ENCODE peak calls at places on chromosomes 2 and 18, in five cellular contexts. One of them, this sample, is unnamed.

GRCh38 chr2:45912109-45912508 is 260.6 kb downstream of the PRKCE start:
- DNase-seq in PC-3: no peak
- DNase-seq in left ventricle myocardium superior: no peak
- DNase-seq in right cardiac atrium: no peak
- DNase-seq in T-helper 2 cell: no peak
- DNase-seq in this sample: no peak

GRCh38 chr2:219010162-219010756 is 17.0 kb upstream of the CRYBA2 start:
- DNase-seq in PC-3: peak
- DNase-seq in left ventricle myocardium superior: no peak
- DNase-seq in right cardiac atrium: no peak
- DNase-seq in T-helper 2 cell: no peak
- DNase-seq in this sample: no peak

GRCh38 chr2:54845514-54845913 is 122.1 kb downstream of the EML6 start:
- DNase-seq in PC-3: no peak
- DNase-seq in left ventricle myocardium superior: no peak
- DNase-seq in right cardiac atrium: no peak
- DNase-seq in T-helper 2 cell: no peak
- DNase-seq in this sample: no peak

GRCh38 chr2:43083710-43084698 is 142.4 kb downstream of the ZFP36L2 start:
- DNase-seq in PC-3: peak
- DNase-seq in left ventricle myocardium superior: peak
- DNase-seq in right cardiac atrium: peak
- DNase-seq in T-helper 2 cell: no peak
- DNase-seq in this sample: no peak

GRCh38 chr2:40395169-40396023 is 56.5 kb downstream of the SLC8A1 start:
- DNase-seq in PC-3: peak
- DNase-seq in left ventricle myocardium superior: no peak
- DNase-seq in right cardiac atrium: no peak
- DNase-seq in T-helper 2 cell: no peak
- DNase-seq in this sample: no peak

GRCh38 chr2:101723366-101724112 is 26.0 kb downstream of the MAP4K4 start:
- DNase-seq in PC-3: no peak
- DNase-seq in left ventricle myocardium superior: no peak
- DNase-seq in right cardiac atrium: no peak
- DNase-seq in T-helper 2 cell: no peak
- DNase-seq in this sample: no peak

GRCh38 chr2:152618188-152618564 is 99.1 kb downstream of the PRPF40A start:
- DNase-seq in PC-3: no peak
- DNase-seq in left ventricle myocardium superior: no peak
- DNase-seq in right cardiac atrium: no peak
- DNase-seq in T-helper 2 cell: no peak
- DNase-seq in this sample: no peak

GRCh38 chr2:112757265-112757664 is 7.1 kb downstream of the CKAP2L start:
- DNase-seq in PC-3: no peak
- DNase-seq in left ventricle myocardium superior: no peak
- DNase-seq in right cardiac atrium: no peak
- DNase-seq in T-helper 2 cell: no peak
- DNase-seq in this sample: no peak

GRCh38 chr2:160561551-160562280 is 68.1 kb upstream of the RBMS1 start:
- DNase-seq in PC-3: peak
- DNase-seq in left ventricle myocardium superior: no peak
- DNase-seq in right cardiac atrium: no peak
- DNase-seq in T-helper 2 cell: no peak
- DNase-seq in this sample: no peak

GRCh38 chr2:232882085-232882484 is 12.0 kb downstream of the SNORC start:
- DNase-seq in PC-3: no peak
- DNase-seq in left ventricle myocardium superior: no peak
- DNase-seq in right cardiac atrium: no peak
- DNase-seq in T-helper 2 cell: no peak
- DNase-seq in this sample: no peak

GRCh38 chr18:79847606-79848293 is 50.0 kb downstream of the KCNG2 start:
- DNase-seq in PC-3: no peak
- DNase-seq in left ventricle myocardium superior: no peak
- DNase-seq in right cardiac atrium: no peak
- DNase-seq in T-helper 2 cell: no peak
- DNase-seq in this sample: no peak

GRCh38 chr2:28437142-28437835 is 44.6 kb downstream of the FOSL2 start:
- DNase-seq in PC-3: no peak
- DNase-seq in left ventricle myocardium superior: no peak
- DNase-seq in right cardiac atrium: no peak
- DNase-seq in T-helper 2 cell: no peak
- DNase-seq in this sample: no peak

GRCh38 chr2:98747888-98748287 is 17.0 kb upstream of the MGAT4A start:
- DNase-seq in PC-3: no peak
- DNase-seq in left ventricle myocardium superior: no peak
- DNase-seq in right cardiac atrium: no peak
- DNase-seq in T-helper 2 cell: no peak
- DNase-seq in this sample: no peak

GRCh38 chr2:196291873-196292800 is 120.8 kb upstream of the STK17B start:
- DNase-seq in PC-3: peak
- DNase-seq in left ventricle myocardium superior: peak
- DNase-seq in right cardiac atrium: no peak
- DNase-seq in T-helper 2 cell: no peak
- DNase-seq in this sample: no peak

GRCh38 chr18:6557052-6557451 is 142.3 kb upstream of the L3MBTL4 start:
- DNase-seq in PC-3: no peak
- DNase-seq in left ventricle myocardium superior: no peak
- DNase-seq in right cardiac atrium: no peak
- DNase-seq in T-helper 2 cell: no peak
- DNase-seq in this sample: no peak

GRCh38 chr2:37653805-37654378 is 17.6 kb downstream of the CDC42EP3 start:
- DNase-seq in PC-3: no peak
- DNase-seq in left ventricle myocardium superior: peak
- DNase-seq in right cardiac atrium: peak
- DNase-seq in T-helper 2 cell: no peak
- DNase-seq in this sample: peak